ENCODE peak calls at places on chromosomes 4 and X, in ten cellular contexts. Z is pancreas, D is sigmoid colon, I is colonic mucosa, X is vagina, O is WERI-Rb-1, V is mesenchymal stem cell, J is coronary artery, G is right cardiac atrium, T is lower leg skin. E is an unnamed sample.

GRCh38 chrX:68830486-68831404 is 1.9 kb downstream of the EFNB1 start:
- DNase-seq in Z (no peak), I (peak; percentile 53), D (peak; percentile 61), X (peak; percentile 90), V (no peak), T (peak; percentile 84), J (peak; percentile 69), O (no peak), G (no peak), E (no peak)

GRCh38 chr4:67483868-67484602 is 61.3 kb downstream of the CENPC start:
- DNase-seq in V (peak; percentile 64), Z (no peak), O (no peak), J (no peak), I (no peak), T (no peak), X (no peak), D (no peak), G (no peak), E (no peak)

GRCh38 chr4:67393699-67394281 is 151.5 kb downstream of the CENPC start:
- DNase-seq in T (no peak), G (no peak), D (no peak), V (peak; percentile 39), X (no peak), I (no peak), Z (no peak), O (no peak), J (no peak), E (peak; percentile 55)

GRCh38 chr4:80137631-80138030 is 59.7 kb upstream of the PRDM8 start:
- DNase-seq in I (no peak), O (no peak), G (no peak), V (no peak), X (no peak), D (no peak), T (no peak), Z (no peak), J (no peak), E (no peak)

GRCh38 chr4:101345596-101346311 is 1.6 kb downstream of the PPP3CA start:
- DNase-seq in V (peak; percentile 70), X (no peak), Z (peak; percentile 53), G (peak; percentile 85), T (peak; percentile 93), D (peak; percentile 81), I (peak; percentile 65), O (peak; percentile 74), J (peak; percentile 83), E (no peak)

GRCh38 chr4:153521995-153522799 is 56.0 kb downstream of the TMEM131L start:
- DNase-seq in O (no peak), G (no peak), T (no peak), Z (no peak), I (peak; percentile 17), V (no peak), J (no peak), X (no peak), D (no peak), E (peak; percentile 94)

GRCh38 chrX:118503260-118504041 is 7.8 kb downstream of the DOCK11 start:
- DNase-seq in J (no peak), V (no peak), D (no peak), X (no peak), O (no peak), G (no peak), I (no peak), Z (no peak), T (no peak), E (no peak)

GRCh38 chr4:13219971-13220370 is 264.2 kb downstream of the RAB28 start:
- DNase-seq in J (no peak), O (no peak), V (no peak), T (no peak), D (no peak), X (no peak), I (no peak), G (no peak), Z (no peak), E (no peak)

GRCh38 chr4:103091601-103092223 is 7.9 kb downstream of the BDH2 start:
- DNase-seq in J (no peak), G (no peak), Z (peak; percentile 45), O (peak; percentile 49), X (no peak), D (no peak), I (peak; percentile 32), T (no peak), V (peak; percentile 74), E (peak; percentile 67)

GRCh38 chrX:103404225-103405008 is 28.1 kb downstream of the BEX3 start:
- DNase-seq in V (peak; percentile 88), I (peak; percentile 62), T (no peak), D (peak; percentile 76), G (peak; percentile 81), J (peak; percentile 82), X (no peak), O (peak; percentile 23), Z (peak; percentile 71), E (no peak)

DNA sequence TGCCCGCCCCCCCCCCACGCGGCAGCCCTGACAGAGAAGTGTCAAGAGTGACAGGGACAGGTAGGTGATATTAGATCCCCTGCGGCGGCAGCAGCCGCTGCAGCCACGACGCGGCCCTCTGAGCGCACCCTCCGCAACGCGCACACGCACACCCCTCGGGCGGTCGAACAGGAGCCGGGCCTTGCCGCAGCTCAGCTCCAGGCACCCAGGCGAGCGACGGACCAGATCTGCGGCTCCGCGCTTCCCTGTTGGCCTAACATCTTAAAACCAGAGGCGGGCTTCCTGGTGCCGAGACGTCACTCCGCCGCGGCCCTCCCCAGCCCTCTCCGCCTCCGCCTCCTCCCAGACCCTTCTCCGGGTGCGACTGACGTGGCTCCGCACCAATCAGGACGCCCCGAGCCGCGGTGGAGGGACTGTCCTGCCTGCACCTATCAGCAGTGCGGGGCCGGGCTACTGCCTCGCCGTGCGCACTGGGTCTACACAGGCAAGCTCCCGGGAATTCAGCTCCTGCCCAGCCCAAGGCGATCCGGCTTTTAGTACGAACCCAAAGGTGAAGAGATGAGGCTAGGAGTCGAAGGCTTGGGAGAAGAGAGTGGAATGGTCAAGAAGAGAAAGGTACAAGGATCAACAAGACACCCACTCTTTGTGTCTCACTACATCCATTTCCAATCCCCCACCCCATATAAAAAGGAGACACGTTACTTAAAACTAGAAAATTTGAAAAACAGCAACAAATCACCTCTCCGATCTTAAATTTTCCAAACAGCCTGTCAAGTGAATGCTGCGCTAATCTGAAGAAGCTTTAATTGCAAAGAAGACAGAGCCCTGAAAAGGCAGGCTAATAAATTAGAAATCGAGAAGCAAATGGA is at the start of gene PITX2:
- DNase-seq in V (peak; percentile 98), T (peak; percentile 97), J (peak; percentile 85), G (peak; percentile 79), Z (peak; percentile 60), I (peak; percentile 96), D (peak; percentile 70), O (peak; percentile 99), X (no peak), E (peak; percentile 93)
- H3K4me3 ChIP-seq in V (peak within 1 kb of the TSS; percentile 87), T (peak within 1 kb of the TSS; percentile 2), J (peak within 1 kb of the TSS; percentile 77), G (peak within 1 kb of the TSS; percentile 51), Z (no peak within 1 kb of the TSS), I (peak within 1 kb of the TSS; percentile 26), D (peak within 1 kb of the TSS; percentile 38), O (peak within 1 kb of the TSS; percentile 38), X (peak within 1 kb of the TSS; percentile 50), E (peak within 1 kb of the TSS; percentile 72)

DNA sequence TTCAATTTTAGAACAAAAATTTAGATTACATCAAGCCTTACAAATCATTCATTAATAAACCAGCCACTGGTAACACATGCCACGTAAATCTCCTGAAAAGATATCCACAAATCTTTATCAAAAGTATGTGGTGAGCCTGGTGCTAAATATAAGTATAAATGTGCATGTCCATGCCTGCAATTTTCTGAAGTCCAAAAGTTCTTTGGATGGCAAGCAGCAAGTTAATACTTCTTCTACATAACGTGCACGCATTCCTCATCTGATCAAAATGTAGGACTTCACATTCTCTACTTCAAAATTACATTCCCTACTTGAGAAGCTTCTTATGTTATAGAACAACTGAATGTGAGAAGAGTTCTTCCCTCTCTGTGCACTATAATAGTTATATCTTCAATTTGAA is 49.8 kb downstream of the HHIP start:
- DNase-seq in G (no peak), T (no peak), J (no peak), V (no peak), D (no peak), X (no peak), I (no peak), O (no peak), Z (no peak), E (no peak)
- H3K4me3 ChIP-seq in G (no peak overlapping the region), T (no peak overlapping the region), J (no peak overlapping the region), V (no peak overlapping the region), D (no peak overlapping the region), X (no peak overlapping the region), I (no peak overlapping the region), O (no peak overlapping the region), Z (no peak overlapping the region), E (no peak overlapping the region)

GRCh38 chr4:88211473-88212252 is 53.2 kb upstream of the ABCG2 start:
- DNase-seq in T (no peak), G (no peak), J (no peak), X (no peak), O (peak; percentile 15), Z (peak; percentile 40), D (no peak), I (peak; percentile 63), V (peak; percentile 61), E (peak; percentile 35)
- H3K4me3 ChIP-seq in T (no peak overlapping the region), G (no peak overlapping the region), J (no peak overlapping the region), X (no peak overlapping the region), O (no peak overlapping the region), Z (no peak overlapping the region), D (no peak overlapping the region), I (no peak overlapping the region), V (no peak overlapping the region), E (no peak overlapping the region)

GRCh38 chrX:136711147-136711546 is 63.2 kb downstream of the CD40LG start:
- DNase-seq in D (peak; percentile 67), G (peak; percentile 57), T (no peak), Z (no peak), V (peak; percentile 37), J (no peak), X (no peak), I (peak; percentile 27), O (peak; percentile 20), E (no peak)

GRCh38 chrX:136708348-136708747 is 60.4 kb downstream of the CD40LG start:
- DNase-seq in J (no peak), T (no peak), G (no peak), X (no peak), D (no peak), I (no peak), Z (no peak), V (peak; percentile 12), O (no peak), E (no peak)

GRCh38 chrX:136714626-136715599 is 65.8 kb downstream of the ARHGEF6 start:
- DNase-seq in D (no peak), O (no peak), V (peak; percentile 1), X (no peak), G (no peak), I (no peak), J (no peak), Z (no peak), T (no peak), E (no peak)

GRCh38 chrX:136712631-136713030 is 64.7 kb downstream of the CD40LG start:
- DNase-seq in V (no peak), D (no peak), O (no peak), J (no peak), Z (no peak), I (no peak), G (no peak), T (no peak), X (no peak), E (no peak)

DNA sequence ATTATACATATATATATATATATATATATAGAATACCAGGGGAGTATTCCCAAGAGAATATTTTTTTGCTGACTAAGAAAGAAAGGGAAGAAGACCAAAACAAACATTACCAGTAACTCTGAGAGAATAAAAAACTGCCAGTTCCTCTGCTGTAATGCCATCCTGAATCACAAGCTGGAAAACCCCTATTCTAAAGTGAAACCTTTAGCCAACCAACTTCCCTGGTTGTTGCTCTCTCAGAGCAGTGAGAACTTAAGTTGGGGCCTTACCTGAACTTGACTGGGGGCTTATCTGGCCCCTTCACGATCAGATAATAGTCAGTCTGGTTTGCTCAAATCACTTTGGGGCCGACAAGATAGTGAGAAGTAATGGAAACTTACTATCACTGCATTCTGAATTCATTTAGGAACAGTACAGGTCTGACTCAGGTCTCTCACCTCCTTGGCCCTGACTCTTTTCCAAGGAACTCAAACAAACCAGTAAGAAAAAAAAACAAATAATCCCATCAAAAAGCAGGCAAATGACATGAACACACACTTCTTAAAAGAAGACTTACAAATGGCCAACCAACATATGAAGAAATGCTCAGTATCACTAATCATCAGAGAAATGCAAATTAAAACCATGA is 62.5 kb downstream of the CD40LG start:
- DNase-seq in G (no peak), Z (no peak), X (no peak), O (no peak), D (no peak), T (no peak), J (no peak), I (no peak), V (peak; percentile 11), E (no peak)
- H3K4me3 ChIP-seq in G (no peak overlapping the region), Z (no peak overlapping the region), X (no peak overlapping the region), O (no peak overlapping the region), D (no peak overlapping the region), T (no peak overlapping the region), J (no peak overlapping the region), I (no peak overlapping the region), V (no peak overlapping the region), E (no peak overlapping the region)